ENCODE peak calls at places on chromosomes 2 and 18, in six cellular contexts. One of them, this sample, is unnamed.

GRCh38 chr2:216651370-216651881 is 18.2 kb downstream of the IGFBP2 start:
- DNase-seq in IMR-90: peak
- DNase-seq in ovary: no peak
- DNase-seq in body of pancreas: peak
- DNase-seq in PC-9: no peak
- DNase-seq in MM.1S: no peak
- DNase-seq in this sample: peak

GRCh38 chr2:36562245-36562644 is 35.7 kb downstream of the FEZ2 start:
- DNase-seq in IMR-90: peak
- DNase-seq in ovary: no peak
- DNase-seq in body of pancreas: no peak
- DNase-seq in PC-9: no peak
- DNase-seq in MM.1S: no peak
- DNase-seq in this sample: peak

GRCh38 chr2:219947575-219947974 is 320.1 kb downstream of the SLC4A3 start:
- DNase-seq in IMR-90: peak
- DNase-seq in ovary: no peak
- DNase-seq in body of pancreas: no peak
- DNase-seq in PC-9: no peak
- DNase-seq in MM.1S: no peak
- DNase-seq in this sample: no peak

GRCh38 chr18:62518460-62519375 is 4.1 kb upstream of the ZCCHC2 start:
- DNase-seq in IMR-90: no peak
- DNase-seq in ovary: no peak
- DNase-seq in body of pancreas: no peak
- DNase-seq in PC-9: no peak
- DNase-seq in MM.1S: no peak
- DNase-seq in this sample: no peak

GRCh38 chr2:231308631-231309414 is 86.7 kb upstream of the B3GNT7 start:
- DNase-seq in IMR-90: peak
- DNase-seq in ovary: peak
- DNase-seq in body of pancreas: no peak
- DNase-seq in PC-9: peak
- DNase-seq in MM.1S: no peak
- DNase-seq in this sample: peak

GRCh38 chr18:36537289-36537688 is 239.8 kb downstream of the FHOD3 start:
- DNase-seq in IMR-90: no peak
- DNase-seq in ovary: no peak
- DNase-seq in body of pancreas: no peak
- DNase-seq in PC-9: no peak
- DNase-seq in MM.1S: no peak
- DNase-seq in this sample: no peak

GRCh38 chr2:181683518-181684453 is 3.5 kb upstream of the NEUROD1 start:
- DNase-seq in IMR-90: peak
- DNase-seq in ovary: no peak
- DNase-seq in body of pancreas: peak
- DNase-seq in PC-9: peak
- DNase-seq in MM.1S: peak
- DNase-seq in this sample: peak

GRCh38 chr2:28273751-28274150 is 118.9 kb upstream of the FOSL2 start:
- DNase-seq in IMR-90: no peak
- DNase-seq in ovary: no peak
- DNase-seq in body of pancreas: no peak
- DNase-seq in PC-9: peak
- DNase-seq in MM.1S: no peak
- DNase-seq in this sample: no peak

GRCh38 chr2:160592401-160592800 is 98.8 kb upstream of the RBMS1 start:
- DNase-seq in IMR-90: no peak
- DNase-seq in ovary: no peak
- DNase-seq in body of pancreas: no peak
- DNase-seq in PC-9: no peak
- DNase-seq in MM.1S: no peak
- DNase-seq in this sample: peak

GRCh38 chr2:51706220-51706619 is 674.3 kb upstream of the NRXN1 start:
- DNase-seq in IMR-90: no peak
- DNase-seq in ovary: no peak
- DNase-seq in body of pancreas: no peak
- DNase-seq in PC-9: no peak
- DNase-seq in MM.1S: no peak
- DNase-seq in this sample: no peak

GRCh38 chr2:96163768-96164429 is 18.7 kb upstream of the DUSP2 start:
- DNase-seq in IMR-90: no peak
- DNase-seq in ovary: no peak
- DNase-seq in body of pancreas: peak
- DNase-seq in PC-9: no peak
- DNase-seq in MM.1S: no peak
- DNase-seq in this sample: no peak

GRCh38 chr18:57754577-57755330 is 48.4 kb downstream of the ATP8B1 start:
- DNase-seq in IMR-90: no peak
- DNase-seq in ovary: no peak
- DNase-seq in body of pancreas: no peak
- DNase-seq in PC-9: no peak
- DNase-seq in MM.1S: no peak
- DNase-seq in this sample: no peak

GRCh38 chr18:154151-154550 is 4.2 kb upstream of the USP14 start:
- DNase-seq in IMR-90: peak
- DNase-seq in ovary: no peak
- DNase-seq in body of pancreas: no peak
- DNase-seq in PC-9: no peak
- DNase-seq in MM.1S: no peak
- DNase-seq in this sample: peak

GRCh38 chr2:19554520-19554919 is 196.1 kb upstream of the OSR1 start:
- DNase-seq in IMR-90: no peak
- DNase-seq in ovary: no peak
- DNase-seq in body of pancreas: no peak
- DNase-seq in PC-9: no peak
- DNase-seq in MM.1S: no peak
- DNase-seq in this sample: no peak

GRCh38 chr2:116810071-116810470 is 1004.4 kb upstream of the DDX18 start:
- DNase-seq in IMR-90: no peak
- DNase-seq in ovary: no peak
- DNase-seq in body of pancreas: no peak
- DNase-seq in PC-9: no peak
- DNase-seq in MM.1S: no peak
- DNase-seq in this sample: no peak

GRCh38 chr18:79533591-79533990 is 137.9 kb downstream of the NFATC1 start:
- DNase-seq in IMR-90: no peak
- DNase-seq in ovary: peak
- DNase-seq in body of pancreas: peak
- DNase-seq in PC-9: no peak
- DNase-seq in MM.1S: no peak
- DNase-seq in this sample: no peak

GRCh38 chr2:57291209-57291608 is 755.4 kb upstream of the VRK2 start:
- DNase-seq in IMR-90: no peak
- DNase-seq in ovary: no peak
- DNase-seq in body of pancreas: peak
- DNase-seq in PC-9: no peak
- DNase-seq in MM.1S: no peak
- DNase-seq in this sample: no peak

GRCh38 chr2:118983133-118983532 is 41.1 kb downstream of the MARCO start:
- DNase-seq in IMR-90: no peak
- DNase-seq in ovary: no peak
- DNase-seq in body of pancreas: no peak
- DNase-seq in PC-9: no peak
- DNase-seq in MM.1S: no peak
- DNase-seq in this sample: no peak

GRCh38 chr2:126914811-126915500 is 16.3 kb downstream of the TEX51 start:
- DNase-seq in IMR-90: no peak
- DNase-seq in ovary: no peak
- DNase-seq in body of pancreas: no peak
- DNase-seq in PC-9: no peak
- DNase-seq in MM.1S: no peak
- DNase-seq in this sample: no peak

GRCh38 chr2:10304458-10305253 is 2.0 kb downstream of the HPCAL1 start:
- DNase-seq in IMR-90: no peak
- DNase-seq in ovary: no peak
- DNase-seq in body of pancreas: no peak
- DNase-seq in PC-9: no peak
- DNase-seq in MM.1S: no peak
- DNase-seq in this sample: no peak

GRCh38 chr18:23534276-23534675 is 31.0 kb downstream of the RMC1 start:
- DNase-seq in IMR-90: no peak
- DNase-seq in ovary: no peak
- DNase-seq in body of pancreas: no peak
- DNase-seq in PC-9: no peak
- DNase-seq in MM.1S: no peak
- DNase-seq in this sample: no peak

GRCh38 chr18:76981388-76981968 is 151.1 kb downstream of the MBP start:
- DNase-seq in IMR-90: peak
- DNase-seq in ovary: no peak
- DNase-seq in body of pancreas: no peak
- DNase-seq in PC-9: no peak
- DNase-seq in MM.1S: no peak
- DNase-seq in this sample: no peak

GRCh38 chr2:55923091-55923977 is at the start of gene EFEMP1:
- DNase-seq in IMR-90: peak
- DNase-seq in ovary: peak
- DNase-seq in body of pancreas: peak
- DNase-seq in PC-9: peak
- DNase-seq in MM.1S: peak
- DNase-seq in this sample: peak

GRCh38 chr2:44906972-44907371 is 34.5 kb upstream of the SIX3 start:
- DNase-seq in IMR-90: no peak
- DNase-seq in ovary: no peak
- DNase-seq in body of pancreas: no peak
- DNase-seq in PC-9: peak
- DNase-seq in MM.1S: no peak
- DNase-seq in this sample: no peak

GRCh38 chr2:98269274-98269673 is 77.0 kb upstream of the CNGA3 start:
- DNase-seq in IMR-90: peak
- DNase-seq in ovary: no peak
- DNase-seq in body of pancreas: peak
- DNase-seq in PC-9: peak
- DNase-seq in MM.1S: peak
- DNase-seq in this sample: peak

GRCh38 chr2:79715328-79715727 is 202.5 kb downstream of the CTNNA2 start:
- DNase-seq in IMR-90: peak
- DNase-seq in ovary: no peak
- DNase-seq in body of pancreas: no peak
- DNase-seq in PC-9: no peak
- DNase-seq in MM.1S: no peak
- DNase-seq in this sample: no peak

GRCh38 chr2:102925003-102925402 is 163.2 kb downstream of the TMEM182 start:
- DNase-seq in IMR-90: no peak
- DNase-seq in ovary: no peak
- DNase-seq in body of pancreas: no peak
- DNase-seq in PC-9: no peak
- DNase-seq in MM.1S: no peak
- DNase-seq in this sample: no peak

GRCh38 chr2:130891968-130892367 is 55.3 kb downstream of the ARHGEF4 start:
- DNase-seq in IMR-90: no peak
- DNase-seq in ovary: no peak
- DNase-seq in body of pancreas: no peak
- DNase-seq in PC-9: no peak
- DNase-seq in MM.1S: no peak
- DNase-seq in this sample: no peak

GRCh38 chr2:69489793-69490192 is 52.6 kb upstream of the NFU1 start:
- DNase-seq in IMR-90: peak
- DNase-seq in ovary: no peak
- DNase-seq in body of pancreas: no peak
- DNase-seq in PC-9: no peak
- DNase-seq in MM.1S: no peak
- DNase-seq in this sample: peak

DNA sequence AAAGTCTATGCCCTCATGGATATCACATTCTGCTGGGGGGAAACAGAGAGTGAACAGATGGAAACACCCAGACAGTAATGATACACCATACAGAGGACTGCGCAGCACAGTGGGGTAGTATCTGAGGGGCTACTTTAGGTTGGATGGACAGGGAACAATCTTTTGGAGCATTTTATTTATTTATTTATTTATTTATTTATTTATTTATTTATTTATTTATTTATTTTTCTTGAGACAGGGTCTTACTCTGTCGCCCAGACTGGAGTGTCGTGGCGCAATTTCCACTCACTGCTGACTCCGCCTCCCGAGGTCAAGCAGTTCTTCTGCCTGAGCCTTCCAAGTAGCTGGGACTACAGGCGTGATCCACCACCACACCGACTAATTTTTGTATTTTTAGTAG is 89.2 kb downstream of the TGOLN2 start:
- DNase-seq in IMR-90: no peak
- DNase-seq in ovary: no peak
- DNase-seq in body of pancreas: no peak
- DNase-seq in PC-9: no peak
- DNase-seq in MM.1S: no peak
- DNase-seq in this sample: no peak
- H3K4me3 ChIP-seq in IMR-90: no peak
- H3K4me3 ChIP-seq in ovary: no peak
- H3K4me3 ChIP-seq in body of pancreas: no peak
- H3K4me3 ChIP-seq in PC-9: no peak
- H3K4me3 ChIP-seq in MM.1S: no peak
- H3K4me3 ChIP-seq in this sample: no peak

GRCh38 chr2:187174582-187174981 is 273.5 kb downstream of the CALCRL start:
- DNase-seq in IMR-90: no peak
- DNase-seq in ovary: no peak
- DNase-seq in body of pancreas: no peak
- DNase-seq in PC-9: no peak
- DNase-seq in MM.1S: no peak
- DNase-seq in this sample: peak
- TF ChIP-seq CTCF in IMR-90: peak
- TF ChIP-seq CTCF in ovary: no peak
- TF ChIP-seq CTCF in body of pancreas: no peak
- TF ChIP-seq CTCF in PC-9: peak
- TF ChIP-seq CTCF in MM.1S: peak
- TF ChIP-seq CTCF in this sample: peak

DNA sequence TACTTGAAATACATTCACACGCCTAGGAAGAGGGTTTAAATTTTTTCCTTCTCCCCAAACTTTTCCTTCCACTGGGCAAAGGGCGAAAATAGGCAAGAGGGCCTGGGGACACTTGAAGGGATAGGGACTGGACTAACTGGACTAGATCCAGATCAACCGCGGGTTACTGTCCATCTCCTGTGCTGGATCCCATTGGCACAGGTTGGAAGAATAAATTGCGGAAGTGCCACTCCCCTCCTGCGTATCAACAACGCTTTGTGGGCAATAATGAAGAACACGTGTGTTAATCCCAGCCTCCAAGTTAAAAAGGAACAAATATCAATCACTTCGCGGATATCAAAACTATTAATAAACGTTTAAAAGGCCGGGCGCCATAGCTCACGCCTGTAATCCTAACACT is 1.7 kb upstream of the FZD5 start:
- DNase-seq in IMR-90: no peak
- DNase-seq in ovary: no peak
- DNase-seq in body of pancreas: no peak
- DNase-seq in PC-9: no peak
- DNase-seq in MM.1S: no peak
- DNase-seq in this sample: no peak
- H3K4me3 ChIP-seq in IMR-90: no peak
- H3K4me3 ChIP-seq in ovary: no peak
- H3K4me3 ChIP-seq in body of pancreas: no peak
- H3K4me3 ChIP-seq in PC-9: no peak
- H3K4me3 ChIP-seq in MM.1S: no peak
- H3K4me3 ChIP-seq in this sample: no peak

DNA sequence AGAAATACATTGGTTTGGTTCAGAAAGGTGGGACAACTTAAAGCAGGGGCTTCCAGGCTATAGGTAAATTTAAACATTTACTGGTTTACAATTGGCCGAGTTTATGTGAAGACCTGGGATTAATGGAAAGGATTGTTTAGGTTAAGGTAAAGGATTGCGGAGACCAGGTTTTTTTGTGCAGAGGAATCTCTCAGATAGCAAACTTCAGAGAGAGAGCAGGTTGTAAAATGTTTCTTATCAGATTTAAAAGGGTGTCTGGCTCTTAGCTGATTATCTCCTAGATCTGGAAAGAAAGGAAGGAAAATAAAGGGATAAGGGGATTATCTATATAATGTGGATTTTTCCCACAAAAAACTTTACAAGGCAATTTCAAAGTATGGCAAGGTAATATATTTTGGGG is 101.3 kb downstream of the LCLAT1 start:
- DNase-seq in IMR-90: no peak
- DNase-seq in ovary: no peak
- DNase-seq in body of pancreas: no peak
- DNase-seq in PC-9: no peak
- DNase-seq in MM.1S: no peak
- DNase-seq in this sample: no peak
- TF ChIP-seq CTCF in IMR-90: no peak
- TF ChIP-seq CTCF in ovary: no peak
- TF ChIP-seq CTCF in body of pancreas: no peak
- TF ChIP-seq CTCF in PC-9: no peak
- TF ChIP-seq CTCF in MM.1S: no peak
- TF ChIP-seq CTCF in this sample: no peak